ENCODE peak calls at places on chromosome 18, in four cellular contexts. B, C, T and O are unnamed samples.

GRCh38 chr18:41870191-41870590 is 84.8 kb upstream of the PIK3C3 start:
- DNase-seq in B (no peak), C (no peak), T (no peak), O (no peak)

GRCh38 chr18:68942230-68942629 is 144.3 kb downstream of the CCDC102B start:
- DNase-seq in B (no peak), C (no peak), T (no peak), O (no peak)

GRCh38 chr18:79458131-79458838 is 62.6 kb downstream of the NFATC1 start:
- DNase-seq in B (peak; percentile 94), C (no peak), T (peak; percentile 77), O (no peak)

GRCh38 chr18:22032392-22032961 is 136.9 kb upstream of the GATA6 start:
- DNase-seq in B (peak; percentile 68), C (no peak), T (no peak), O (no peak)

GRCh38 chr18:23938046-23938756 is 76.4 kb upstream of the TTC39C start:
- DNase-seq in B (no peak), C (no peak), T (no peak), O (peak; percentile 20)

GRCh38 chr18:55031979-55032378 is 72.7 kb upstream of the CCDC68 start:
- DNase-seq in B (no peak), C (no peak), T (no peak), O (no peak)

GRCh38 chr18:45664824-45665763 is 49.8 kb downstream of the SLC14A2 start:
- DNase-seq in B (peak; percentile 75), C (peak; percentile 62), T (peak; percentile 42), O (peak; percentile 16)

GRCh38 chr18:29892960-29893558 is 1149.5 kb downstream of the DSC3 start:
- DNase-seq in B (peak; percentile 25), C (no peak), T (no peak), O (no peak)

GRCh38 chr18:6755107-6755506 is 25.6 kb downstream of the ARHGAP28 start:
- DNase-seq in B (no peak), C (no peak), T (no peak), O (no peak)

GRCh38 chr18:51857989-51858388 is 482.0 kb upstream of the DCC start:
- DNase-seq in B (no peak), C (no peak), T (no peak), O (no peak)

GRCh38 chr18:812673-813404 is 797 bp upstream of the YES1 start:
- DNase-seq in B (peak; percentile 95), C (peak; percentile 85), T (peak; percentile 79), O (no peak)

DNA sequence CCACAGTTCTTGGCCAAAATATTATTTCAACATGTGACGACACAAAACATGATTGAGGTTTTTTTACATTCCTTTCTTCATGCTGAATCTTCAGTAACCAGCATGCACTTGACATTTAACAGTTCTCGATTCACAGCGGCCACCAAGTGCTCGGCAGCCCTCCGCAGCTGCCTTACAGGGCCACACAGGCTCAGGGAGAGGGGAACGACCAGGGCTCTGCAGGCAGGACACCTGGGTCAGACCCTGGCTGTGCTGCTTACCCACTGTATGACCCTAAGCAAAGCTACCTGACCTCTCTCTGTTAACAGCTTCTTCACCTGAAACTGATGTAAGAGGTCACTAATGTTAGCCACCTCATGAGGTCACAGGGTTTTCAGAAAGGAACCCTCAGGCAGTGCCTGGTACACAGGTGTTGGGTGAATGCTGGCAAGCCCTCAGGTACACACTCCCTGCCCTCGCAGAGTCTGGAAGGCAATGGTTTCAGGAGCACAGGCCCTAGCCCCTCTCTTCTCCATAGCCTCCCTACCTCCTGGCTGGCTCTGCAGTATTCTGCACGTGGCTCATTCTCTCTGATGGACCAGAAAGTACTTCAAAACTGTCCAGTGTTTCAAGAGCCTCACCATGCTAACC is 25.7 kb downstream of the TUBB6 start:
- DNase-seq in B (no peak), C (no peak), T (no peak), O (no peak)
- H3K4me1 ChIP-seq in B (peaks cover 43% of the 10 kb centered on the region), C (no peaks in the 10 kb centered on the region), T (peaks cover 10% of the 10 kb centered on the region), O (no peaks in the 10 kb centered on the region)

DNA sequence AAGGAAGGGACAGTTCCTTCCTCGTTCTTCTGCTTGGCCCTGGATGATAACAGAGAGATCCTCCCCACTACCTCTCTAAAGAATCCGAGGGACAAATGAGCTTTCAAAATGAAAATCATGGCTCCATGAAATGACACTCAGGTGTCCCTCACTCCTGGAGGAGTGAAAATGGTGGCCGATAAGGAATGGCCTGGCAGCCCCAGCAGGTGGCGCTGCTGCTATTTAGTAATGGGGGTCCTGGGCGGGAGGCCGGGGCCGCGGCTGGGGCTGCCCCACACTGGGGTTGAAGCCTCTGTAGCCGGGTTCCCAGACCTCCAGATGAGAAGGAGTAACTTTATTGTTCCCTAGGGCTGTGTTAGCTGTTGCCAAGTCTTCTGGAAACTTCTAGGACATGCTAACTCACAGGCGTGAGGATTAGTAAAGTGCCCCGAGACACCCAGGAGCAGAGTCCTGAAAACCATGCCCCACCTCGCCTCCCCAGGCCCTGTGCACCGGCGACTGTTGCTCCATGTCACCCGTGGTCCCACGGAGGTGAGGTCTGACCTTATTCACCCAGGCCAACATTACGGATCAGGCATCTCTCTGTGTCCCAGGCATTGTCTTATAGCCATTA is 138.0 kb downstream of the CTIF start:
- DNase-seq in B (peak; percentile 58), C (peak; percentile 47), T (peak; percentile 78), O (peak; percentile 79)
- H3K4me1 ChIP-seq in B (peaks cover 5% of the 10 kb centered on the region), C (no peaks in the 10 kb centered on the region), T (peaks cover 47% of the 10 kb centered on the region), O (peaks cover 3% of the 10 kb centered on the region)

DNA sequence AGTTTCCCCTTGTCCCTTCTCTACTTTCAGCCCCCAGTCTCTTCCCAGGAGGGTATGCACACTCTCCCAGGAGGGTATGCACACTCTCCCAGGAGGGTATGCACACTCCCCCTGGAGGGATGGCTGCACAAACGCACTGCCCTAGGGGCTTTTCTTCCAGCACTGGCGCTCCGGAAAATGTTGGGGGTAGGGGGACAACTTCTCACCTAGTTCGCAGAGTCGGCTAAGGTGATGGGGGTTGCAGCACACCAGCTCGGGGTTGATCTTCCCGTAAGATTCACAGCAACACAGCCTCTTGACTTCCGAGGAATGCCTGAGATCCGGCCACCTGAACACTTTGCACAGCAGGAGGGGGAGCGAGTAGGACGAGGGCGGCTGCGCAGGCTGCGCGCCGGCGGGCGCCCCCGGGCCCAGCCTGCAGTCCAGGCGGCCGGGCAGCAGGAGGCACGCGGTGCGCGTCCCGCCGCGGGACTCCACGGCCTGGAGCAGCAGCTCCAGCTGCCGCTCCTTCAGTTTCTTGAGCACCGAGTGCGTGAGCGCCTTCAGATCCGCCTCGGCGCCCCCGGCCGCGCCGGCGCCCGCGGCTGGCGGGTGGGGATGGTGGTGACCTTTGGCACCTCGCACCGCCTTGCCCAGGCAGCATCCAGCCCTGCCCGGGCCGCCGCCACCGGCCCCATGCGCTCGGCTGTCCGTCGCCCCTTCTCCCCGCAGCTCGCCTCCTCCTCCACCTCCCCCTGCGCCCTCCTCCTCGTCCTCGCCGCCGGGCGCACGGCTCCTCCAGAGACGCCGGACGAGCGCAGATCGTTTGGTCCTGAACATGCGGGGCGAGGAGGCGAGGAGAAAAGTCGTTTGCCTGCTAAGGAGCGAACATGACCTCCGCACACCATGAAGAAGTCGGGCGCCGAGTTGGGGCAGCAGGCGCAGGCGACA is 894 bp downstream of the SMAD7 start:
- DNase-seq in B (peak; percentile 66), C (no peak), T (no peak), O (peak; percentile 54)
- H3K4me1 ChIP-seq in B (peaks cover 28% of the 10 kb centered on the region), C (peaks cover 37% of the 10 kb centered on the region), T (peaks cover 16% of the 10 kb centered on the region), O (no peaks in the 10 kb centered on the region)

DNA sequence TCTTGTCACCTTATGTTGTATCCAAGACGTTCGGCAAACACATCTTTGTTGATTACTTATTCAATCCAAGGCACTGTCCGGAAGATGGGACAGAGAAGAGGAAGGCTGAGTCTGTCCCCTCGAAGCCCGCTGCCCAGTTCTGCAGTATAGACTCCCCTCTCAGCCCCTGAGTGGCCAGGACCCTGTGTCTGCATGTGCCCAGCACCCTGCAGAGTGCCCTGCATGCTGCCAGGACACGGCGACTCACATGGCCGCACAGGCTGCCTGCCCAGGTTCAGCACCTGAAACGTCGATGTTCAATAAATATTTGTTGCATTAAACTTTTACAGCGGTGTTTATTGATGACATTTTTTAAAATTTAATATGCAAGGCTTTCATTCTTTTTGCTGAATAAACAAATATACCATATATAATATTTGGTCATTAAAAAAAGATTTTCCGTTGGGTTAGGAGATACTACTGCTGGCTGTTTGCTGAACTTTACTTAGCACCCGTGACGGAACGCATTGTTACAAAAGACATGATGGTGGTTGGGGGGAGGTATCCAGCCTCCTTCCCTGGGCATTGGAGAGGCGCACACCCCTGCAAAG is 146.5 kb downstream of the PTGR3 start:
- DNase-seq in B (no peak), C (no peak), T (no peak), O (no peak)
- H3K4me1 ChIP-seq in B (peaks cover 9% of the 10 kb centered on the region), C (no peaks in the 10 kb centered on the region), T (no peaks in the 10 kb centered on the region), O (no peaks in the 10 kb centered on the region)